ENCODE peak calls at places on chromosome 17, in seven cellular contexts. One of them, this sample, is unnamed.
A peak's percentile ranks its signal among the peaks of the same experiment; 100 is the strongest.

GRCh38 chr17:63019138-63019873 is 53.3 kb downstream of the TANC2 start:
- DNase-seq in fibroblast of lung: no peak
- DNase-seq in uterus: no peak
- DNase-seq in Peyer's patch: no peak
- DNase-seq in tibial nerve: no peak
- DNase-seq in SK-N-SH: no peak
- DNase-seq in tibial artery: no peak
- DNase-seq in this sample: no peak

GRCh38 chr17:78923660-78924453 is 1.3 kb downstream of the TIMP2 start:
- DNase-seq in fibroblast of lung: no peak
- DNase-seq in uterus: peak; percentile 61
- DNase-seq in Peyer's patch: peak; percentile 88
- DNase-seq in tibial nerve: peak; percentile 60
- DNase-seq in SK-N-SH: peak; percentile 65
- DNase-seq in tibial artery: peak; percentile 68
- DNase-seq in this sample: peak; percentile 62

GRCh38 chr17:78852709-78853111 is 12.1 kb upstream of the USP36 start:
- DNase-seq in fibroblast of lung: peak; percentile 81
- DNase-seq in uterus: no peak
- DNase-seq in Peyer's patch: no peak
- DNase-seq in tibial nerve: no peak
- DNase-seq in SK-N-SH: no peak
- DNase-seq in tibial artery: no peak
- DNase-seq in this sample: no peak

GRCh38 chr17:737561-738113 is 5.2 kb downstream of the TLCD3A start:
- DNase-seq in fibroblast of lung: no peak
- DNase-seq in uterus: no peak
- DNase-seq in Peyer's patch: no peak
- DNase-seq in tibial nerve: no peak
- DNase-seq in SK-N-SH: no peak
- DNase-seq in tibial artery: no peak
- DNase-seq in this sample: no peak

GRCh38 chr17:18026408-18026776 is 12.6 kb downstream of the ATPAF2 start:
- DNase-seq in fibroblast of lung: peak; percentile 71
- DNase-seq in uterus: no peak
- DNase-seq in Peyer's patch: no peak
- DNase-seq in tibial nerve: no peak
- DNase-seq in SK-N-SH: peak; percentile 68
- DNase-seq in tibial artery: no peak
- DNase-seq in this sample: no peak

GRCh38 chr17:80379348-80379747 is 35.6 kb upstream of the ENDOV start:
- DNase-seq in fibroblast of lung: no peak
- DNase-seq in uterus: no peak
- DNase-seq in Peyer's patch: no peak
- DNase-seq in tibial nerve: no peak
- DNase-seq in SK-N-SH: no peak
- DNase-seq in tibial artery: no peak
- DNase-seq in this sample: no peak

GRCh38 chr17:10025976-10026785 is 121.1 kb upstream of the RCVRN start:
- DNase-seq in fibroblast of lung: no peak
- DNase-seq in uterus: no peak
- DNase-seq in Peyer's patch: no peak
- DNase-seq in tibial nerve: no peak
- DNase-seq in SK-N-SH: no peak
- DNase-seq in tibial artery: no peak
- DNase-seq in this sample: no peak

GRCh38 chr17:66021757-66022156 is 170.2 kb downstream of the CEP112 start:
- DNase-seq in fibroblast of lung: no peak
- DNase-seq in uterus: no peak
- DNase-seq in Peyer's patch: no peak
- DNase-seq in tibial nerve: no peak
- DNase-seq in SK-N-SH: no peak
- DNase-seq in tibial artery: no peak
- DNase-seq in this sample: no peak

GRCh38 chr17:7144203-7144602 is 29.6 kb upstream of the ASGR2 start:
- DNase-seq in fibroblast of lung: no peak
- DNase-seq in uterus: no peak
- DNase-seq in Peyer's patch: no peak
- DNase-seq in tibial nerve: no peak
- DNase-seq in SK-N-SH: no peak
- DNase-seq in tibial artery: no peak
- DNase-seq in this sample: no peak

GRCh38 chr17:42674755-42675347 is 1.9 kb downstream of the PLEKHH3 start:
- DNase-seq in fibroblast of lung: no peak
- DNase-seq in uterus: no peak
- DNase-seq in Peyer's patch: no peak
- DNase-seq in tibial nerve: no peak
- DNase-seq in SK-N-SH: no peak
- DNase-seq in tibial artery: no peak
- DNase-seq in this sample: no peak

GRCh38 chr17:15171433-15172047 is 93.6 kb downstream of the PMP22 start:
- DNase-seq in fibroblast of lung: peak; percentile 78
- DNase-seq in uterus: peak; percentile 28
- DNase-seq in Peyer's patch: peak; percentile 56
- DNase-seq in tibial nerve: peak; percentile 63
- DNase-seq in SK-N-SH: peak; percentile 72
- DNase-seq in tibial artery: peak; percentile 54
- DNase-seq in this sample: no peak

GRCh38 chr17:58531661-58532554 is 17.5 kb upstream of the MTMR4 start:
- DNase-seq in fibroblast of lung: peak; percentile 11
- DNase-seq in uterus: peak; percentile 65
- DNase-seq in Peyer's patch: peak; percentile 71
- DNase-seq in tibial nerve: no peak
- DNase-seq in SK-N-SH: peak; percentile 95
- DNase-seq in tibial artery: peak; percentile 42
- DNase-seq in this sample: peak; percentile 66

GRCh38 chr17:63445571-63446217 is 412 bp downstream of the CYB561 start:
- DNase-seq in fibroblast of lung: no peak
- DNase-seq in uterus: peak; percentile 32
- DNase-seq in Peyer's patch: no peak
- DNase-seq in tibial nerve: no peak
- DNase-seq in SK-N-SH: peak; percentile 94
- DNase-seq in tibial artery: no peak
- DNase-seq in this sample: peak; percentile 66

GRCh38 chr17:57911834-57912673 is 43.2 kb downstream of the CUEDC1 start:
- DNase-seq in fibroblast of lung: peak; percentile 58
- DNase-seq in uterus: peak; percentile 88
- DNase-seq in Peyer's patch: peak; percentile 83
- DNase-seq in tibial nerve: peak; percentile 81
- DNase-seq in SK-N-SH: no peak
- DNase-seq in tibial artery: peak; percentile 80
- DNase-seq in this sample: no peak

DNA sequence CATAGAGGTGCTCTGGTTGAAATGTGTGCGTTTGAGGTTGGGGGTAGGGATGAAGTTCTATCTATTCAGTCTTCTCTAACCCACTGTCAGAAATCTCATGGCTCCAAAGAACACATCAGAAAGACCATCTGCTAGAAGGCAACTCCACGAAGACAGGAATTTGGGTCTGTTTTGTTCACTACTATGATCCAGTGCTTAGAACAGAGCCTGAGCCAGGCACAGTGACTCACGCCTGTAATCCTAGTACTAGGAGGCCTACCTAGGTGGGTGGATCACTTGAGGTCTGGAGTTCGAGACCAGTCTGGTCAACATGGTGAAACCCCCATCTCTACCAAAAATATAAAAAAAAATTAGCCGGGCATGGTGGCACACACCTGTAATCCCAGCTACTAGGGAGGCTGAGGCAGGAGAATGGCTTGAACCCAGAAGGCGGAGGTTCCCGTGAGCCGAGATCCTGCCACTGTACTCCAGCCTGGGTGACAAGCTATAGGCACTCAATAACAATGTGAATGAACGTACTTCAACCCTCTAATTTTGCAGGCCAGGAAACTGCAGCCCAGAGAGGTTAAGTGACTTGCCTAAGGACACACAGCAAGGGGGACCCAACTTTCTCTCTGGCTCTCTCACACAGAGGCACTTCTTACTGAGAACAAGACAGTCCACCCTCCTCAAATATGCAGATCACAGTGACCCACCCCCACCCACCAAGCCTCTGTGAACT is 2.2 kb downstream of the CASKIN2 start:
- DNase-seq in fibroblast of lung: peak; percentile 36
- DNase-seq in uterus: no peak
- DNase-seq in Peyer's patch: no peak
- DNase-seq in tibial nerve: no peak
- DNase-seq in SK-N-SH: no peak
- DNase-seq in tibial artery: no peak
- DNase-seq in this sample: no peak
- H3K4me3 ChIP-seq in fibroblast of lung: no peak overlapping the region
- H3K4me3 ChIP-seq in uterus: peak overlapping the region; percentile 66
- H3K4me3 ChIP-seq in Peyer's patch: peak overlapping the region; percentile 86
- H3K4me3 ChIP-seq in tibial nerve: peak overlapping the region; percentile 98
- H3K4me3 ChIP-seq in SK-N-SH: no peak overlapping the region
- H3K4me3 ChIP-seq in tibial artery: peak overlapping the region; percentile 83
- H3K4me3 ChIP-seq in this sample: no peak overlapping the region

GRCh38 chr17:40422990-40423611 is 5.4 kb upstream of the TOP2A start:
- DNase-seq in fibroblast of lung: no peak
- DNase-seq in uterus: no peak
- DNase-seq in Peyer's patch: no peak
- DNase-seq in tibial nerve: no peak
- DNase-seq in SK-N-SH: no peak
- DNase-seq in tibial artery: no peak
- DNase-seq in this sample: no peak
- TF ChIP-seq CTCF in fibroblast of lung: peak; percentile 5
- TF ChIP-seq CTCF in uterus: no peak
- TF ChIP-seq CTCF in Peyer's patch: no peak
- TF ChIP-seq CTCF in tibial nerve: no peak
- TF ChIP-seq CTCF in SK-N-SH: no peak
- TF ChIP-seq CTCF in tibial artery: no peak
- TF ChIP-seq CTCF in this sample: peak; percentile 9

GRCh38 chr17:1797323-1797722 is 32.4 kb downstream of the SMYD4 start:
- DNase-seq in fibroblast of lung: no peak
- DNase-seq in uterus: peak; percentile 8
- DNase-seq in Peyer's patch: no peak
- DNase-seq in tibial nerve: no peak
- DNase-seq in SK-N-SH: no peak
- DNase-seq in tibial artery: no peak
- DNase-seq in this sample: no peak

GRCh38 chr17:1789936-1790335 is 28.1 kb downstream of the SERPINF1 start:
- DNase-seq in fibroblast of lung: no peak
- DNase-seq in uterus: no peak
- DNase-seq in Peyer's patch: no peak
- DNase-seq in tibial nerve: no peak
- DNase-seq in SK-N-SH: no peak
- DNase-seq in tibial artery: no peak
- DNase-seq in this sample: no peak

GRCh38 chr17:1796800-1797199 is 32.9 kb downstream of the SMYD4 start:
- DNase-seq in fibroblast of lung: peak; percentile 29
- DNase-seq in uterus: peak; percentile 14
- DNase-seq in Peyer's patch: no peak
- DNase-seq in tibial nerve: no peak
- DNase-seq in SK-N-SH: no peak
- DNase-seq in tibial artery: no peak
- DNase-seq in this sample: no peak

GRCh38 chr17:1792495-1793446 is 30.9 kb downstream of the SERPINF1 start:
- DNase-seq in fibroblast of lung: no peak
- DNase-seq in uterus: peak; percentile 3
- DNase-seq in Peyer's patch: no peak
- DNase-seq in tibial nerve: no peak
- DNase-seq in SK-N-SH: peak; percentile 77
- DNase-seq in tibial artery: no peak
- DNase-seq in this sample: no peak

DNA sequence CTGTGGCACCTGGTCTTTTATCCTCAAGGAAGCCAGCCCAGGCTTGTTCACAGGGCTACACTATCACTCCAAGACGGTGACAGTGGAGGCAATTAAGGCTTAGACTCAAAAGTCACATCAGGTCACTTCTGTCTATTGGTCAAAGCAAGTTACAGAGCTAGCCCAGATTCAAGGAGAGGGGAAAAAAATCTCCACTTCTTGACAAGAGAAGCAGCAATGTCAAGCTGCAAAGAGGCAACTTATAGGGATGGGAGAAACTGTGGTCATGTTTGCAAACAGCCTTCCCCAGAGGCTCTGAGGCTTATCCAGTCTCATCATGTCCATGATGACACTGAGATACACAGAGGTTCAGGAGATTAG is 31.6 kb downstream of the SERPINF1 start:
- DNase-seq in fibroblast of lung: no peak
- DNase-seq in uterus: peak; percentile 5
- DNase-seq in Peyer's patch: no peak
- DNase-seq in tibial nerve: no peak
- DNase-seq in SK-N-SH: no peak
- DNase-seq in tibial artery: no peak
- DNase-seq in this sample: no peak
- H3K36me3 ChIP-seq in fibroblast of lung: no peaks in the 10 kb centered on the region
- H3K36me3 ChIP-seq in uterus: no peaks in the 10 kb centered on the region
- H3K36me3 ChIP-seq in Peyer's patch: no peaks in the 10 kb centered on the region
- H3K36me3 ChIP-seq in tibial nerve: no peaks in the 10 kb centered on the region
- H3K36me3 ChIP-seq in SK-N-SH: peaks cover 5% of the 10 kb centered on the region
- H3K36me3 ChIP-seq in tibial artery: no peaks in the 10 kb centered on the region
- H3K36me3 ChIP-seq in this sample: no peaks in the 10 kb centered on the region

GRCh38 chr17:82118178-82118814 is 20.3 kb upstream of the FASN start:
- DNase-seq in fibroblast of lung: no peak
- DNase-seq in uterus: no peak
- DNase-seq in Peyer's patch: no peak
- DNase-seq in tibial nerve: no peak
- DNase-seq in SK-N-SH: peak; percentile 17
- DNase-seq in tibial artery: no peak
- DNase-seq in this sample: no peak
- H3K4me3 ChIP-seq in fibroblast of lung: no peak overlapping the region
- H3K4me3 ChIP-seq in uterus: no peak overlapping the region
- H3K4me3 ChIP-seq in Peyer's patch: no peak overlapping the region
- H3K4me3 ChIP-seq in tibial nerve: no peak overlapping the region
- H3K4me3 ChIP-seq in SK-N-SH: no peak overlapping the region
- H3K4me3 ChIP-seq in tibial artery: no peak overlapping the region
- H3K4me3 ChIP-seq in this sample: no peak overlapping the region

GRCh38 chr17:60525624-60526514 is at the start of gene APPBP2:
- DNase-seq in fibroblast of lung: peak; percentile 88
- DNase-seq in uterus: peak; percentile 89
- DNase-seq in Peyer's patch: peak; percentile 92
- DNase-seq in tibial nerve: peak; percentile 78
- DNase-seq in SK-N-SH: peak; percentile 95
- DNase-seq in tibial artery: peak; percentile 85
- DNase-seq in this sample: peak; percentile 86
- TF ChIP-seq CTCF in fibroblast of lung: no peak
- TF ChIP-seq CTCF in uterus: no peak
- TF ChIP-seq CTCF in Peyer's patch: no peak
- TF ChIP-seq CTCF in tibial nerve: peak; percentile 30
- TF ChIP-seq CTCF in SK-N-SH: no peak
- TF ChIP-seq CTCF in tibial artery: no peak
- TF ChIP-seq CTCF in this sample: no peak

GRCh38 chr17:76988796-76989195 is 120.6 kb downstream of the MGAT5B start:
- DNase-seq in fibroblast of lung: no peak
- DNase-seq in uterus: no peak
- DNase-seq in Peyer's patch: no peak
- DNase-seq in tibial nerve: no peak
- DNase-seq in SK-N-SH: no peak
- DNase-seq in tibial artery: no peak
- DNase-seq in this sample: no peak
- H3K36me3 ChIP-seq in fibroblast of lung: no peaks in the 10 kb centered on the region
- H3K36me3 ChIP-seq in uterus: no peaks in the 10 kb centered on the region
- H3K36me3 ChIP-seq in Peyer's patch: no peaks in the 10 kb centered on the region
- H3K36me3 ChIP-seq in tibial nerve: no peaks in the 10 kb centered on the region
- H3K36me3 ChIP-seq in SK-N-SH: no peaks in the 10 kb centered on the region
- H3K36me3 ChIP-seq in tibial artery: no peaks in the 10 kb centered on the region
- H3K36me3 ChIP-seq in this sample: no peaks in the 10 kb centered on the region

GRCh38 chr17:44219636-44220210 is at the start of gene UBTF:
- DNase-seq in fibroblast of lung: peak; percentile 61
- DNase-seq in uterus: peak; percentile 76
- DNase-seq in Peyer's patch: peak; percentile 82
- DNase-seq in tibial nerve: no peak
- DNase-seq in SK-N-SH: peak; percentile 81
- DNase-seq in tibial artery: peak; percentile 53
- DNase-seq in this sample: peak; percentile 73
- H3K4me3 ChIP-seq in fibroblast of lung: peak within 1 kb of the TSS; percentile 69
- H3K4me3 ChIP-seq in uterus: peak within 1 kb of the TSS; percentile 59
- H3K4me3 ChIP-seq in Peyer's patch: peak within 1 kb of the TSS; percentile 90
- H3K4me3 ChIP-seq in tibial nerve: peak within 1 kb of the TSS; percentile 77
- H3K4me3 ChIP-seq in SK-N-SH: peak within 1 kb of the TSS; percentile 93
- H3K4me3 ChIP-seq in tibial artery: peak within 1 kb of the TSS; percentile 83
- H3K4me3 ChIP-seq in this sample: peak within 1 kb of the TSS; percentile 92